ENCODE peak calls at places on chromosomes 1 and 21, in four cellular contexts. B is WERI-Rb-1, K is fibroblast of pulmonary artery, I is astrocyte of the cerebellum. S is an unnamed sample.

GRCh38 chr1:180380259-180381183 is 121.9 kb downstream of the ACBD6 start:
- DNase-seq in B (no peak), K (no peak), I (no peak), S (no peak)

GRCh38 chr1:162366149-162366548 is 10.5 kb downstream of the SPATA46 start:
- DNase-seq in B (no peak), K (no peak), I (no peak), S (no peak)

GRCh38 chr21:38660333-38661295 is 145.1 kb upstream of the ETS2 start:
- DNase-seq in B (peak; percentile 32), K (no peak), I (no peak), S (no peak)

GRCh38 chr1:235739124-235739523 is 89.5 kb upstream of the GNG4 start:
- DNase-seq in B (no peak), K (peak; percentile 62), I (no peak), S (no peak)

GRCh38 chr21:42426424-42426823 is 22.7 kb downstream of the UBASH3A start:
- DNase-seq in B (no peak), K (no peak), I (no peak), S (no peak)

GRCh38 chr1:165949335-165950130 is 122.1 kb downstream of the UCK2 start:
- DNase-seq in B (no peak), K (no peak), I (no peak), S (no peak)

GRCh38 chr1:85322655-85323054 is 46.2 kb upstream of the BCL10 start:
- DNase-seq in B (no peak), K (no peak), I (no peak), S (no peak)

GRCh38 chr1:51421961-51422360 is 91.6 kb upstream of the TTC39A start:
- DNase-seq in B (no peak), K (peak; percentile 76), I (peak; percentile 31), S (no peak)

GRCh38 chr1:27528701-27529637 is 39.0 kb upstream of the WASF2 start:
- DNase-seq in B (peak; percentile 61), K (peak; percentile 92), I (no peak), S (no peak)

GRCh38 chr1:37890378-37891014 is 31.1 kb upstream of the MTF1 start:
- DNase-seq in B (no peak), K (peak; percentile 57), I (peak; percentile 23), S (peak; percentile 4)
- TF ChIP-seq CTCF in B (no peak), K (peak; percentile 43), I (peak; percentile 35), S (no peak)

GRCh38 chr1:225735252-225736149 is 42.1 kb upstream of the SRP9 start:
- DNase-seq in B (peak; percentile 45), K (peak; percentile 98), I (peak; percentile 83), S (peak; percentile 92)
- H3K4me3 ChIP-seq in B (no peak overlapping the region), K (peak overlapping the region; percentile 11), I (no peak overlapping the region), S (peak overlapping the region; percentile 27)

DNA sequence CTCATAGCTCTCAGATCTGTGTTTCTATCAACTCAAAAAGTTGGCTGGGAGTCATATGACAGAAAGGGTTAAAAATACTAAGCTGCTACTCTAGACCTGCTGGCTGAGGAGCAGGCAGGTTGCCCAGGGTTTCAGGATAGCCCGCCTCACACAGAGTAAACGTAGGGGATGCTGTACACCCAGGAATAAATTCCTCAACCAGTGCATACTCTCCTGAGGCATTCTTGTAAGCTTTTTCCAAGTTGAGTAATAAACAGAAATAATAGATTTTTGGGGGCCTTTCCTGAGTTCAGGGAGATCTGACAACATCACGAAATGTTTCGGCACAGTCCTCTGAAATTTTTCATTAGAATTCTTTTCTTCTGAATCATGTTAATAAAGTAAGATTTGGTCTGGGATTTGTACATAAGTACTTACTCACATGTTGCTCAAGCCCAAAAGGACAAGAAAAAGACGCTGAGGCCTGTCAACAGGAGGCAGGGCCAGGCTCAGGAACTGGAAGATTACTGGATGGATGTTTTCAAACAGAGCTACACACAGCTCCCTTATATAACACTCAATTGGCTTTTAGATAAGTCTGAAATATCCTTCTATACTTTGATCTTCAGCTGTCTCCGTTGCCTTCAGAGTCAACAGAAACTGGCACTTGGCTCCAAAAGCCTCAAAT is 41.0 kb downstream of the TGFBR3 start:
- DNase-seq in B (no peak), K (peak; percentile 98), I (peak; percentile 60), S (peak; percentile 95)
- TF ChIP-seq CTCF in B (no peak), K (no peak), I (no peak), S (no peak)

GRCh38 chr1:109636201-109636952 is 16.7 kb downstream of the AMPD2 start:
- DNase-seq in B (no peak), K (peak; percentile 65), I (no peak), S (no peak)
- H3K4me3 ChIP-seq in B (no peak overlapping the region), K (no peak overlapping the region), I (no peak overlapping the region), S (no peak overlapping the region)

GRCh38 chr1:36366091-36366661 is 19.5 kb downstream of the STK40 start:
- DNase-seq in B (peak; percentile 77), K (peak; percentile 80), I (no peak), S (no peak)
- TF ChIP-seq CTCF in B (peak; percentile 15), K (peak; percentile 16), I (peak; percentile 21), S (peak; percentile 18)

GRCh38 chr1:203273206-203273868 is 32.0 kb upstream of the BTG2 start:
- DNase-seq in B (peak; percentile 100), K (peak; percentile 82), I (peak; percentile 43), S (peak; percentile 17)
- H3K4me3 ChIP-seq in B (peak overlapping the region; percentile 11), K (peak overlapping the region; percentile 22), I (no peak overlapping the region), S (peak overlapping the region; percentile 25)

S was measured in AG04449.